ENCODE peak calls at places on chromosomes 12 and 14, in four cellular contexts. One of them, this sample, is unnamed.

GRCh38 chr14:60736494-60736893 is 1.9 kb downstream of the MNAT1 start:
- DNase-seq in lung: no peak
- DNase-seq in stomach: no peak
- DNase-seq in kidney tubule cell: peak
- DNase-seq in this sample: peak

GRCh38 chr14:64601571-64601970 is 51.8 kb downstream of the PPP1R36 start:
- DNase-seq in lung: no peak
- DNase-seq in kidney tubule cell: no peak
- DNase-seq in stomach: no peak
- DNase-seq in this sample: no peak

GRCh38 chr12:113237748-113238147 is 16.5 kb downstream of the TPCN1 start:
- DNase-seq in kidney tubule cell: no peak
- DNase-seq in lung: no peak
- DNase-seq in stomach: peak
- DNase-seq in this sample: no peak

GRCh38 chr14:61621444-61621843 is 73.9 kb upstream of the HIF1A start:
- DNase-seq in lung: no peak
- DNase-seq in kidney tubule cell: peak
- DNase-seq in stomach: no peak
- DNase-seq in this sample: no peak

GRCh38 chr12:101773560-101774206 is 34.4 kb upstream of the SYCP3 start:
- DNase-seq in kidney tubule cell: peak
- DNase-seq in lung: peak
- DNase-seq in stomach: peak
- DNase-seq in this sample: peak

GRCh38 chr12:6154730-6155459 is 30.4 kb upstream of the VWF start:
- DNase-seq in lung: peak
- DNase-seq in kidney tubule cell: no peak
- DNase-seq in stomach: no peak
- DNase-seq in this sample: no peak

GRCh38 chr14:73250781-73251500 is 13.6 kb downstream of the PAPLN start:
- DNase-seq in kidney tubule cell: no peak
- DNase-seq in stomach: no peak
- DNase-seq in lung: no peak
- DNase-seq in this sample: no peak

GRCh38 chr12:27177716-27178115 is 66.4 kb upstream of the STK38L start:
- DNase-seq in kidney tubule cell: peak
- DNase-seq in lung: no peak
- DNase-seq in stomach: no peak
- DNase-seq in this sample: peak

GRCh38 chr12:85468356-85469157 is 188.5 kb downstream of the ALX1 start:
- DNase-seq in lung: peak
- DNase-seq in kidney tubule cell: peak
- DNase-seq in stomach: peak
- DNase-seq in this sample: peak

GRCh38 chr14:23365353-23366162 is 586 bp upstream of the EFS start:
- DNase-seq in kidney tubule cell: no peak
- DNase-seq in stomach: peak
- DNase-seq in lung: no peak
- DNase-seq in this sample: no peak

GRCh38 chr14:65281991-65282908 is 130.3 kb upstream of the FUT8 start:
- DNase-seq in stomach: no peak
- DNase-seq in kidney tubule cell: peak
- DNase-seq in lung: no peak
- DNase-seq in this sample: peak

GRCh38 chr12:104010121-104010520 is 39.9 kb downstream of the GLT8D2 start:
- DNase-seq in stomach: no peak
- DNase-seq in lung: no peak
- DNase-seq in kidney tubule cell: no peak
- DNase-seq in this sample: no peak

GRCh38 chr14:68598621-68599447 is 194.0 kb downstream of the ZFP36L1 start:
- DNase-seq in kidney tubule cell: peak
- DNase-seq in lung: peak
- DNase-seq in stomach: peak
- DNase-seq in this sample: peak

GRCh38 chr14:72401632-72402428 is 469.6 kb downstream of the RGS6 start:
- DNase-seq in lung: no peak
- DNase-seq in stomach: no peak
- DNase-seq in kidney tubule cell: no peak
- DNase-seq in this sample: no peak

GRCh38 chr12:113253532-113254285 is 32.4 kb downstream of the TPCN1 start:
- DNase-seq in lung: no peak
- DNase-seq in kidney tubule cell: no peak
- DNase-seq in stomach: no peak
- DNase-seq in this sample: no peak

GRCh38 chr14:76257111-76257803 is 105.5 kb downstream of the GPATCH2L start:
- DNase-seq in kidney tubule cell: no peak
- DNase-seq in lung: no peak
- DNase-seq in stomach: no peak
- DNase-seq in this sample: no peak

GRCh38 chr14:67485501-67486095 is 2.9 kb downstream of the TMEM229B start:
- DNase-seq in lung: no peak
- DNase-seq in kidney tubule cell: no peak
- DNase-seq in stomach: no peak
- DNase-seq in this sample: no peak

GRCh38 chr14:102516531-102517411 is 7.2 kb upstream of the ANKRD9 start:
- DNase-seq in stomach: peak
- DNase-seq in lung: no peak
- DNase-seq in kidney tubule cell: peak
- DNase-seq in this sample: no peak

GRCh38 chr12:24960222-24960855 is 11.4 kb upstream of the BCAT1 start:
- DNase-seq in kidney tubule cell: peak
- DNase-seq in lung: no peak
- DNase-seq in stomach: no peak
- DNase-seq in this sample: peak

GRCh38 chr14:104520620-104521410 is 58.7 kb upstream of the C14orf180 start:
- DNase-seq in stomach: peak
- DNase-seq in kidney tubule cell: no peak
- DNase-seq in lung: no peak
- DNase-seq in this sample: no peak

GRCh38 chr12:123059501-123059900 is 79.0 kb downstream of the ARL6IP4 start:
- DNase-seq in kidney tubule cell: no peak
- DNase-seq in lung: no peak
- DNase-seq in stomach: no peak
- DNase-seq in this sample: no peak

GRCh38 chr12:1932264-1932777 is 13.9 kb upstream of the CACNA2D4 start:
- DNase-seq in stomach: peak
- DNase-seq in kidney tubule cell: peak
- DNase-seq in lung: no peak
- DNase-seq in this sample: peak

GRCh38 chr12:53325539-53326061 is 4.2 kb upstream of the AAAS start:
- DNase-seq in stomach: peak
- DNase-seq in kidney tubule cell: no peak
- DNase-seq in lung: no peak
- DNase-seq in this sample: no peak

GRCh38 chr14:54603362-54603761 is 36.4 kb downstream of the SAMD4A start:
- DNase-seq in stomach: no peak
- DNase-seq in kidney tubule cell: peak
- DNase-seq in lung: no peak
- DNase-seq in this sample: peak

GRCh38 chr12:104682790-104683279 is 226.1 kb downstream of the CHST11 start:
- DNase-seq in kidney tubule cell: no peak
- DNase-seq in lung: peak
- DNase-seq in stomach: no peak
- DNase-seq in this sample: no peak